ENCODE peak calls at places on chromosomes 5 and 9, in four cellular contexts. G is mesendoderm, O is neuronal stem cell, N is H9. F is an unnamed sample.

GRCh38 chr5:55860709-55861108 is 9.6 kb downstream of the IL31RA start:
- DNase-seq in O (no peak), N (no peak), G (no peak), F (no peak)

GRCh38 chr5:457195-457961 is 14.4 kb downstream of the EXOC3 start:
- DNase-seq in N (peak), G (no peak), O (no peak), F (no peak)

GRCh38 chr5:151283120-151283825 is 20.3 kb downstream of the SLC36A3 start:
- DNase-seq in O (no peak), N (no peak), G (no peak), F (no peak)

GRCh38 chr5:34688015-34688800 is 32.1 kb downstream of the RAI14 start:
- DNase-seq in N (no peak), O (no peak), G (no peak), F (no peak)

GRCh38 chr5:40578501-40579451 is 100.9 kb upstream of the PTGER4 start:
- DNase-seq in N (no peak), G (no peak), O (no peak), F (peak)

GRCh38 chr5:147336871-147337270 is 102.0 kb downstream of the STK32A start:
- DNase-seq in G (no peak), O (no peak), N (no peak), F (no peak)

GRCh38 chr9:38395653-38396370 is 3.3 kb downstream of the ALDH1B1 start:
- DNase-seq in G (no peak), N (no peak), O (no peak), F (no peak)

GRCh38 chr9:123851851-123852250 is 78.1 kb downstream of the DENND1A start:
- DNase-seq in O (no peak), G (peak), N (peak), F (no peak)

GRCh38 chr9:129481824-129482511 is 138.9 kb downstream of the C9orf50 start:
- DNase-seq in O (no peak), N (no peak), G (peak), F (no peak)

GRCh38 chr5:168314735-168315411 is 23.4 kb downstream of the WWC1 start:
- DNase-seq in O (no peak), N (peak), G (peak), F (peak)

GRCh38 chr5:59300930-59301329 is 592.6 kb downstream of the PDE4D start:
- DNase-seq in O (no peak), G (no peak), N (no peak), F (no peak)

GRCh38 chr9:110742741-110743371 is 74.3 kb downstream of the MUSK start:
- DNase-seq in N (no peak), O (peak), G (peak), F (peak)

GRCh38 chr5:140109050-140109817 is 4.7 kb upstream of the PURA start:
- DNase-seq in O (no peak), N (no peak), G (peak), F (peak)

GRCh38 chr9:116475201-116475600 is 211.9 kb upstream of the TRIM32 start:
- DNase-seq in O (no peak), N (no peak), G (no peak), F (peak)

GRCh38 chr9:108182950-108183381 is 672.8 kb downstream of the ACTL7B start:
- DNase-seq in G (no peak), N (no peak), O (no peak), F (peak)

GRCh38 chr9:841371-842209 is at the start of gene DMRT1:
- DNase-seq in N (peak), G (peak), O (peak), F (no peak)

GRCh38 chr9:95120781-95121370 is 196.6 kb downstream of the FANCC start:
- DNase-seq in N (no peak), G (no peak), O (no peak), F (no peak)

GRCh38 chr9:91004484-91004883 is 202.9 kb downstream of the SYK start:
- DNase-seq in G (no peak), N (no peak), O (no peak), F (no peak)

GRCh38 chr5:16502866-16503265 is 37.3 kb upstream of the ZNF622 start:
- DNase-seq in N (no peak), G (no peak), O (no peak), F (peak)

GRCh38 chr9:116152941-116153764 is 438 bp upstream of the PAPPA start:
- DNase-seq in G (peak), N (peak), O (peak), F (peak)

GRCh38 chr5:91018185-91018584 is 364.9 kb downstream of the ARRDC3 start:
- DNase-seq in N (no peak), O (no peak), G (peak), F (peak)

GRCh38 chr5:112757468-112758208 is 20.0 kb downstream of the APC start:
- DNase-seq in N (no peak), G (peak), O (peak), F (peak)

GRCh38 chr5:87300744-87301143 is 33.1 kb downstream of the RASA1 start:
- DNase-seq in O (no peak), G (peak), N (no peak), F (peak)

GRCh38 chr5:132815454-132815853 is 2.4 kb downstream of the SOWAHA start:
- DNase-seq in N (no peak), G (no peak), O (no peak), F (peak)

GRCh38 chr9:4984571-4985375 is at the start of gene JAK2:
- DNase-seq in G (peak), N (peak), O (peak), F (peak)

GRCh38 chr9:4983541-4984165 is 1.4 kb upstream of the JAK2 start:
- DNase-seq in G (peak), N (no peak), O (no peak), F (no peak)

GRCh38 chr9:4982720-4983482 is 2.2 kb upstream of the JAK2 start:
- DNase-seq in N (no peak), O (no peak), G (no peak), F (no peak)

GRCh38 chr9:4985376-4986266 is 549 bp downstream of the JAK2 start:
- DNase-seq in O (peak), N (peak), G (peak), F (peak)

DNA sequence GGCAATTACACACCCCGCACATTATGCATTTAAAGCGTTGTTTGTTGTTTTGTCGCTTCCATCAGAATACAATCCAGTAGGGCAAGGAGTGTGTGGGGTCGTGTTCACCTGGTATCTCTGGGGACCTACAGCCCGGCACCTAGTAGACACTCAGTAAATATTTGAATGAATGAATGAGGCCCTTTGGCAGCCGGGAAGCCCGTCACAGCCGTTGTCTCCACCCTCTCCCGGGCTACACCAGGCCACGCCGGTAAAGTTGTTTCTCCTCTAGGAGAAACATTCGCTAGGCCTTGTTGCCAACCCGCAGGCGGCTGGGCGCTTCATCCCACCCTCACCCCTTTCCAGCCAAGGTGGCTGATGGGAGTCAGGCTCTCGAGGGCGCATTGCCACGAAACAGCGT is 901 bp upstream of the JAK2 start:
- DNase-seq in G (no peak), O (no peak), N (no peak), F (no peak)
- H2BK5ac ChIP-seq in G (peak), O (peak), N (no peak), F (peak)

DNA sequence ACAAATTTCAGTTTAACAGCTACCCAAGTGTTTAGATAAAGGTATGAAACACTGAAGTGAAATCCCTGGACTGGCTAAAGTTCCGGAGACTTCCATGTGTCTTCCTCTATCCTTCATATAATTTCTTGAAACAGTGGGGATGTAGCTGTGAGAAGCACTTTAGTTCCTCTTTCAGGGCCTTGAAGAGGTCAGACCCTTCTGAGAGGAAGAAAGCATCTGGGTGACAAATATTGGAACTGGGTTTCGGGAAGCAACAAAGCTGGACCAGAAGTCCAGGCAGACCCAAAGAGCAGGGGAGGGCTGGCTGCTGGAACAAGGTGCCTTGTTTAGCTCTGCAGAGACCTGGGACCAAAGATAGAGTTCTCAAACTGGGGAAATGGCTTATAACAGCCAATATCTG is 75.4 kb upstream of the ZFAND5 start:
- DNase-seq in G (no peak), O (no peak), N (no peak), F (no peak)
- H2BK5ac ChIP-seq in G (no peak), O (no peak), N (no peak), F (peak)

DNA sequence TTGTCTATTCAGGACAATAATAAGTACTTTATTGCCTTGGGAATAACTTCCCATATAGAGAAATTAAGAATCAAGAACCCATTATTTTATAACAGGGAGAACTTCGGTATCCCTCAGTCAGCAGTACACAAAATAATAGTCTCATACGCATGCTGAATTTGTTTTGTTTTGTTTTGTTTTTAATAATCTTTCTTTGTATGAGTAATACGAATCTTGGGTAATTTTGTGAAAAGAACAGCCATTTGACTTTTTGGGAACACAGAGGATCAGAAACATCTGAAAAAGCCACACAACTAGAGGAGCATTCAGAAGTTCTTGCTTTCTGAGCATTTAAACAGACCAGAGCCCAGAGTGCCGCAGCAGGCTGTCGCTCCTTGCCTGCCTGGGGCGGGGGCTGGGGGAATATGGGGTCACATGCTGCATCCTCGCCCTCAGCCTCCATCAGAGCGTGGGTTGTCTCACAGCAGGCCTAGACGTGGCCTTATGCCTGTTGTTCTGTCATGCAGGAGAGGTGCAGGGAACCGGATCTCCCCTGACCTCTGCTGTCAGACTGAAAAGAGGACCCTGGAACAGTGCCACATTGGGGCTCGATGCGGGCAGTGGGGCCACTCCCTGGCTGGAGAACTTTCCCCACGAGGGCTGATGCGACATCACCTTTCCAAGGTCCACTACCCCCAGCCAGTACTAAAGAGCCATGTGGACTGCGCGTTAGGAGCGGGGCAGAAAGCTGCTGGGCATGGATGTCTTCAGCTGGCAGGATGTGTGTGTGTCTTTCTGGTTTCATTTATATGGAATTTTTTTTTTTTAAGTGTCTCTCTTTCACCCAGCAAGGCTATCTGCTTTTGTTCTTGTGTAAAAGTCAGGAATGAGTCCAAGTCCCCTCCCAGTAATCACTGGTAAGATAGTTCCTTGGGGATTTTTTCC is 133.4 kb upstream of the OTULINL start:
- DNase-seq in G (no peak), O (no peak), N (no peak), F (no peak)
- H2BK5ac ChIP-seq in G (no peak), O (no peak), N (no peak), F (peak)

DNA sequence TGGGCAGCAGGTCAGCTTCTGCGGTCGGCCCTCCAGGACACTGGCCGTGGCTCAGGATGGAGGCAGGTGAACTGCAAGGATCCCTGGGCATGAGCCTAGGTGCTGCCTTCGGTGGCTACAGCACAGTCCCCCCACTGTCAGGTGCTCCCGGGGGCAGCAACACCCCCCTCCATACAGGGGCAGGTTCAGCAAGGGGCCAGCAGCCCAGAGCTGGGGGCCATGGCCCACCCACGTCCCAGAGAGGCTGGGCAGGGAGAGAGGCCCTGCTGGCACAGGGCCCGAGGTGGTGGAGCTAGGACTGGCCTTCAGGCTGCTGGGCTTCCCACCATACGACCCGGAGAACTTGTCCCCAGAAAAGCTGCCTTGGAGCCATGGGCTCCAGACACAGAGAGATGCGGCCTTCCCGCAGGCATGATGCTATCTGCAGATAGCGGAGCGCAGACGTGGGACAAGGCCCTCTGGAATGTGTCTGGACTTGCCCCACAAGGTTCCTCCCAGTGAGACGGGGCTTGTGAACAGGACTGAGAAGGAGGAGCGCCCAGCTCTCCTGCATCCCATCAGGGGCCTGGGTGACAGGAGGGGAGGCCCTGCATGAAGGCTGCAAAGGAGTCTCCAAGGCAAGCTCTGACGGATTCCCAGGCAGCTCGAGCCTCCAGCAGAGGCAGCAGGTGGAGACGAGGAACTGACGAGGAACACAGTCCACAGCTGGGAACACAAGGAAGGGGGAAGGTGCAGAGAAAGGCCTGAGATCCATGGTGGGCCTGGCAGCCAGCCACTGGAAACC is 111.1 kb downstream of the VAV2 start:
- DNase-seq in G (peak), N (no peak), O (no peak), F (peak)
- H2BK5ac ChIP-seq in G (no peak), N (no peak), O (peak), F (peak)

DNA sequence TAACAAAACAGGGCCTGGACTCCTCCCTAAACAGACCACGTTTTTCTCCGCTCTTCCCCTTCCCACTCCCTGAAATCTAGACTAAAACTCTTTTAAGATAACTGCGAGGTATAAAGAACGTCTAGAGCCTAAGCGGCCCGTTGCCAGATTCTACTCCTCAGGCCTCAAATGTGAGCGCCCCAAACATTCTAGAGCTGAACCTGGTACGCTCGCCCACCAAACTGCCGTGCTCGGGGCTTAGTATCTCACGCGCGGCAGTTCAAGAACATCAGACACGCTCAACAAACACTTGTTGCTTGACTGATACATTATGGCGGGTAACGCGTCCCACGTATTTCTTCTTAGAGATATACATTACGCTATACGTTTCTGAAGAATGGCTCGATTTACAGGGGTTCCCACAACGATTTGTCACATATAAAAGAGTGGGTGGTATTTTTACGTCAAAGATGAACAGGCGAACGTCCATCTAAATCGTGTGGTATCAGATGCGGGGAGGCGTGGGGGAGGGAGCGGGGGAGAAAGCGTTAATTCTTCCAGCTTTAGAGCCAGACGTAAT is 557 bp upstream of the SMIM27 start:
- DNase-seq in G (no peak), N (peak), O (peak), F (peak)
- H2BK5ac ChIP-seq in G (peak), N (no peak), O (no peak), F (peak)

F was measured in IMR-90.